ENCODE peak calls at places on chromosomes 13 and 19, in ten cellular contexts. N, U, T, R, L, Z, S, B, E and O are unnamed samples.
A peak's percentile ranks its signal among the peaks of the same experiment; 100 is the strongest.

GRCh38 chr19:4707956-4708650 is 15.5 kb downstream of the DPP9 start:
- DNase-seq in N (no peak), U (peak; percentile 45), T (peak; percentile 41), R (no peak), L (no peak), Z (no peak), S (no peak), B (peak; percentile 53), E (no peak), O (peak; percentile 63)

GRCh38 chr19:49987159-49987698 is 26.3 kb upstream of the SIGLEC11 start:
- DNase-seq in N (peak; percentile 76), U (peak; percentile 86), T (peak; percentile 95), R (peak; percentile 93), L (peak; percentile 88), Z (peak; percentile 90), S (peak; percentile 77), B (peak; percentile 84), E (peak; percentile 94), O (peak; percentile 88)

GRCh38 chr19:8355631-8356402 is 8.1 kb upstream of the ANGPTL4 start:
- DNase-seq in N (no peak), U (peak; percentile 96), T (peak; percentile 91), R (peak; percentile 9), L (no peak), Z (peak; percentile 80), S (no peak), B (peak; percentile 55), E (no peak), O (peak; percentile 97)

GRCh38 chr19:33047422-33047821 is 17.3 kb downstream of the RHPN2 start:
- DNase-seq in N (no peak), U (no peak), T (peak; percentile 7), R (no peak), L (no peak), Z (no peak), S (no peak), B (no peak), E (peak; percentile 34), O (no peak)

GRCh38 chr13:97257800-97258799 is 36.0 kb downstream of the MBNL2 start:
- DNase-seq in N (peak; percentile 69), U (peak; percentile 88), T (peak; percentile 92), R (no peak), L (no peak), Z (no peak), S (no peak), B (peak; percentile 77), E (no peak), O (peak; percentile 90)

GRCh38 chr19:28292822-28293500 is 920.0 kb downstream of the UQCRFS1 start:
- DNase-seq in N (no peak), U (no peak), T (no peak), R (no peak), L (no peak), Z (no peak), S (no peak), B (no peak), E (no peak), O (no peak)

GRCh38 chr19:10074153-10074552 is 12.0 kb upstream of the SHFL start:
- DNase-seq in N (no peak), U (no peak), T (peak; percentile 29), R (no peak), L (no peak), Z (no peak), S (no peak), B (no peak), E (no peak), O (peak; percentile 40)

GRCh38 chr19:10392120-10392519 is 11.2 kb downstream of the CDC37 start:
- DNase-seq in N (no peak), U (no peak), T (no peak), R (no peak), L (no peak), Z (no peak), S (no peak), B (no peak), E (no peak), O (no peak)

GRCh38 chr13:42875448-42876269 is 94.3 kb downstream of the FAM216B start:
- DNase-seq in N (peak; percentile 6), U (no peak), T (peak; percentile 61), R (no peak), L (no peak), Z (no peak), S (no peak), B (no peak), E (no peak), O (no peak)

GRCh38 chr19:54172413-54172763 is 572 bp downstream of the TMC4 start:
- DNase-seq in N (no peak), U (no peak), T (no peak), R (peak; percentile 82), L (no peak), Z (no peak), S (no peak), B (no peak), E (no peak), O (no peak)

GRCh38 chr13:95352486-95352885 is 51.2 kb upstream of the ABCC4 start:
- DNase-seq in N (no peak), U (no peak), T (no peak), R (no peak), L (no peak), Z (no peak), S (no peak), B (no peak), E (no peak), O (no peak)

GRCh38 chr19:50205681-50206138 is 2.3 kb downstream of the MYH14 start:
- DNase-seq in N (no peak), U (no peak), T (no peak), R (peak; percentile 78), L (no peak), Z (no peak), S (no peak), B (no peak), E (peak; percentile 25), O (no peak)

GRCh38 chr19:44677019-44677809 is 5.9 kb downstream of the CEACAM19 start:
- DNase-seq in N (no peak), U (peak; percentile 56), T (peak; percentile 69), R (peak; percentile 2), L (peak; percentile 30), Z (no peak), S (no peak), B (no peak), E (no peak), O (peak; percentile 65)

GRCh38 chr13:79466852-79467251 is 14.1 kb upstream of the NDFIP2 start:
- DNase-seq in N (no peak), U (no peak), T (no peak), R (no peak), L (no peak), Z (no peak), S (no peak), B (no peak), E (no peak), O (no peak)

GRCh38 chr13:111893607-111894443 is 173.1 kb upstream of the SOX1 start:
- DNase-seq in N (no peak), U (no peak), T (no peak), R (no peak), L (no peak), Z (no peak), S (no peak), B (no peak), E (peak; percentile 12), O (no peak)

GRCh38 chr13:31037874-31038475 is 105.5 kb downstream of the TEX26 start:
- DNase-seq in N (no peak), U (no peak), T (no peak), R (no peak), L (no peak), Z (no peak), S (no peak), B (no peak), E (no peak), O (no peak)

GRCh38 chr19:6610934-6611370 is 20.0 kb upstream of the CD70 start:
- DNase-seq in N (no peak), U (peak; percentile 98), T (peak; percentile 99), R (no peak), L (no peak), Z (no peak), S (no peak), B (no peak), E (no peak), O (peak; percentile 93)

GRCh38 chr13:79709526-79709925 is 228.6 kb downstream of the NDFIP2 start:
- DNase-seq in N (no peak), U (peak; percentile 83), T (peak; percentile 48), R (no peak), L (no peak), Z (no peak), S (no peak), B (no peak), E (no peak), O (peak; percentile 28)

GRCh38 chr13:39888865-39889810 is 233.7 kb downstream of the COG6 start:
- DNase-seq in N (no peak), U (peak; percentile 16), T (peak; percentile 56), R (no peak), L (no peak), Z (no peak), S (no peak), B (no peak), E (no peak), O (no peak)

GRCh38 chr19:14786421-14786851 is 8.1 kb upstream of the ADGRE2 start:
- DNase-seq in N (peak; percentile 56), U (no peak), T (no peak), R (no peak), L (peak; percentile 71), Z (peak; percentile 53), S (no peak), B (no peak), E (no peak), O (no peak)
- TF ChIP-seq CTCF in N (peak; percentile 83), U (peak; percentile 47), T (peak; percentile 45), R (peak; percentile 31), L (peak; percentile 58), Z (peak; percentile 97), S (peak; percentile 13), B (peak; percentile 42), E (peak; percentile 63), O (peak; percentile 70)

DNA sequence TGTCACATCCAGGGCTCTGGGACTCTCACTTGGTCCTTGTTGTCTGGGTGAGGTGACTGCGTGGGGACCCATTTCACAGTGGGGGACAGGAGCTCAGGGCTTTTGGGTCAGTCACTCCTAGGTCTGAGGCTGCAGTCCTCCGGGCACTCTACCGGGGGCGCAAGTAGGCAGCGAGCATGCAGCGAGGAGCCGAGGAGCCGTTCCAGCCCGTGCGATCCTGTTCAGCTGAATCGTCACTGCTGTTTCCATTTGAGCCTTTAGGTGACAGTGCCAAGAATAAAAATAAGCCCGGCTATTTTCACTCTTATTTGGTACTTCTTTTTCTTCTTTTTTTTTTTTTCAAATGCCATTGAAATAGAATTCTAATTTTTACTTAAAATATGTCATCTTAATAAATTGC is 126.5 kb downstream of the ZNF536 start:
- DNase-seq in N (no peak), U (no peak), T (no peak), R (no peak), L (no peak), Z (no peak), S (no peak), B (no peak), E (no peak), O (no peak)
- TF ChIP-seq CTCF in N (no peak), U (peak; percentile 7), T (no peak), R (no peak), L (peak; percentile 27), Z (no peak), S (no peak), B (no peak), E (peak; percentile 28), O (no peak)

GRCh38 chr13:100520936-100521765 is 67.4 kb downstream of the GGACT start:
- DNase-seq in N (no peak), U (no peak), T (no peak), R (no peak), L (no peak), Z (no peak), S (no peak), B (no peak), E (no peak), O (no peak)
- TF ChIP-seq CTCF in N (no peak), U (no peak), T (no peak), R (no peak), L (no peak), Z (no peak), S (no peak), B (no peak), E (no peak), O (no peak)

GRCh38 chr13:27425918-27426630 is 1.7 kb downstream of the GTF3A start:
- DNase-seq in N (peak; percentile 58), U (peak; percentile 81), T (peak; percentile 78), R (no peak), L (peak; percentile 77), Z (peak; percentile 92), S (peak; percentile 53), B (peak; percentile 54), E (no peak), O (no peak)
- TF ChIP-seq CTCF in N (peak; percentile 31), U (peak; percentile 57), T (peak; percentile 69), R (peak; percentile 32), L (peak; percentile 47), Z (peak; percentile 26), S (peak; percentile 29), B (peak; percentile 25), E (peak; percentile 53), O (no peak)